ENCODE peak calls at places on chromosomes 16 and 17, in eight cellular contexts. D is LoVo; E is naive thymus-derived CD8-positive, alpha-beta T cell; L is activated T-helper 1 cell treated with Interleukin-2 at 50 U/mL for 16 hours; T is mucosa of gallbladder; C is lower leg skin; O is neural crest cell; P is Caco-2. N is an unnamed sample.

GRCh38 chr16:19745286-19746018 is 27.4 kb downstream of the IQCK start:
- DNase-seq in D (no peak), E (no peak), L (no peak), T (no peak), C (peak; percentile 78), O (no peak), P (no peak), N (no peak)

GRCh38 chr17:7217113-7217987 is 2.3 kb downstream of the DLG4 start:
- DNase-seq in D (no peak), E (no peak), L (no peak), T (no peak), C (no peak), O (peak; percentile 56), P (no peak), N (peak; percentile 26)

GRCh38 chr17:45235071-45236001 is 13.7 kb downstream of the FMNL1 start:
- DNase-seq in D (peak; percentile 55), E (peak; percentile 77), L (peak; percentile 62), T (peak; percentile 77), C (peak; percentile 94), O (peak; percentile 87), P (peak; percentile 72), N (peak; percentile 82)

GRCh38 chr17:56744721-56745120 is 89.0 kb downstream of the C17orf67 start:
- DNase-seq in D (no peak), E (no peak), L (no peak), T (no peak), C (no peak), O (no peak), P (no peak), N (no peak)

GRCh38 chr17:75668489-75668888 is 1.4 kb downstream of the SAP30BP start:
- DNase-seq in D (no peak), E (no peak), L (no peak), T (no peak), C (no peak), O (no peak), P (no peak), N (no peak)

GRCh38 chr16:88662843-88663606 is at the start of gene MVD:
- DNase-seq in D (peak; percentile 98), E (peak; percentile 96), L (peak; percentile 93), T (peak; percentile 98), C (peak; percentile 99), O (peak; percentile 90), P (peak; percentile 99), N (peak; percentile 95)

GRCh38 chr17:45688353-45688752 is 95.8 kb upstream of the CRHR1 start:
- DNase-seq in D (no peak), E (no peak), L (no peak), T (no peak), C (no peak), O (no peak), P (no peak), N (peak; percentile 38)

GRCh38 chr16:71673190-71673956 is 47.4 kb downstream of the MARVELD3 start:
- DNase-seq in D (no peak), E (no peak), L (no peak), T (no peak), C (no peak), O (no peak), P (no peak), N (no peak)

GRCh38 chr16:368388-369158 is 1.8 kb downstream of the MRPL28 start:
- DNase-seq in D (no peak), E (no peak), L (no peak), T (no peak), C (no peak), O (no peak), P (no peak), N (no peak)

GRCh38 chr16:55453909-55454308 is 25.1 kb upstream of the MMP2 start:
- DNase-seq in D (no peak), E (no peak), L (no peak), T (no peak), C (no peak), O (no peak), P (no peak), N (peak; percentile 64)

N was measured in RPMI8226.